ENCODE peak calls at places on chromosomes 16 and 17, in nine cellular contexts. D is endothelial cell; C is stimulated activated CD8-positive, alpha-beta memory T cell treated with anti-CD3 and anti-CD28 coated beads, Interleukin-12 subunit alpha, Interleukin-12 subunit beta, amount 100 ng/mL, for 4 hours; M is T-helper 2 cell; L is body of pancreas; K is activated T-helper 1 cell treated with anti-CD3 and anti-CD28 coated beads, Interleukin-12 subunit alpha, Interleukin-12 subunit beta, Interleukin-2, Interleukin-4 antibody, amounts not matched to agents 30 ng/mL and 10 ng/mL and 1 ng/mL, durations not matched to agents 14 hours and 24 hours and 36 hours; J is left lung; H is natural killer cell treated with Interleukin-12 subunit alpha and Interleukin-12 subunit beta and Interleukin-15 and Interleukin-18, amount 100 ng/mL, for 72 hours; G is anterior cingulate cortex. V is an unnamed sample.

GRCh38 chr16:49519008-49519656 is 145.5 kb downstream of the C16orf78 start:
- DNase-seq in D (no peak), C (no peak), M (no peak), L (no peak), K (no peak), J (no peak), H (no peak), G (no peak), V (no peak)

GRCh38 chr16:57640612-57641011 is 12.2 kb downstream of the ADGRG1 start:
- DNase-seq in D (no peak), C (no peak), M (no peak), L (peak; percentile 66), K (no peak), J (no peak), H (no peak), G (peak; percentile 68), V (no peak)

GRCh38 chr17:27520571-27521185 is 64.4 kb downstream of the KSR1 start:
- DNase-seq in D (no peak), C (no peak), M (no peak), L (no peak), K (no peak), J (no peak), H (no peak), G (peak; percentile 78), V (no peak)

GRCh38 chr17:74545456-74546230 is at the start of gene CD300C:
- DNase-seq in D (no peak), C (no peak), M (no peak), L (no peak), K (no peak), J (no peak), H (no peak), G (no peak), V (no peak)

GRCh38 chr17:40150215-40150614 is 9.9 kb downstream of the CASC3 start:
- DNase-seq in D (no peak), C (no peak), M (no peak), L (no peak), K (no peak), J (no peak), H (no peak), G (no peak), V (no peak)

GRCh38 chr17:81258292-81258691 is 19.2 kb downstream of the NDUFAF8 start:
- DNase-seq in D (no peak), C (no peak), M (no peak), L (no peak), K (no peak), J (no peak), H (no peak), G (no peak), V (no peak)

GRCh38 chr16:65099607-65100006 is 22.3 kb downstream of the CDH11 start:
- DNase-seq in D (no peak), C (no peak), M (no peak), L (no peak), K (no peak), J (no peak), H (no peak), G (no peak), V (no peak)

GRCh38 chr16:71421911-71422310 is 19.9 kb downstream of the TLE7 start:
- DNase-seq in D (peak; percentile 44), C (no peak), M (no peak), L (peak; percentile 33), K (peak; percentile 20), J (peak; percentile 14), H (no peak), G (no peak), V (no peak)

GRCh38 chr16:66483689-66484452 is 56.8 kb downstream of the BEAN1 start:
- DNase-seq in D (peak; percentile 92), C (peak; percentile 35), M (peak; percentile 60), L (peak; percentile 73), K (peak; percentile 68), J (peak; percentile 97), H (peak; percentile 78), G (peak; percentile 59), V (peak; percentile 16)

GRCh38 chr17:81162491-81162890 is 2.8 kb upstream of the PVALEF start:
- DNase-seq in D (no peak), C (no peak), M (no peak), L (peak; percentile 93), K (no peak), J (peak; percentile 69), H (peak; percentile 61), G (no peak), V (no peak)

GRCh38 chr17:82339634-82340580 is 6.3 kb upstream of the SECTM1 start:
- DNase-seq in D (no peak), C (no peak), M (no peak), L (no peak), K (no peak), J (peak; percentile 31), H (no peak), G (no peak), V (no peak)